ENCODE peak calls at places on chromosomes 3 and 15, in nine cellular contexts. V is occipital lobe; X is ovary; E is GM12865; G is stimulated activated CD4-positive, alpha-beta T cell treated with anti-CD3 and anti-CD28 coated beads, Interleukin-1b, Interleukin-23, amount 100 ng/mL, for 24 hours; P is AG08395; Q is NCI-H524 treated with DMSO at 0.1 percent for 48 hours; U is mesothelial cell of epicardium; R is substantia nigra. S is an unnamed sample.

GRCh38 chr3:3165650-3166049 is 13.8 kb downstream of the CRBN start:
- DNase-seq in E (no peak), X (no peak), Q (no peak), U (no peak), R (no peak), P (no peak), G (no peak), V (no peak), S (no peak)

GRCh38 chr3:158709666-158710083 is 22.6 kb downstream of the RARRES1 start:
- DNase-seq in U (no peak), X (no peak), Q (no peak), G (no peak), R (no peak), E (no peak), P (peak), V (no peak), S (no peak)

GRCh38 chr15:25738171-25738792 is 124.8 kb downstream of the ATP10A start:
- DNase-seq in U (no peak), V (no peak), E (no peak), G (no peak), X (no peak), Q (no peak), P (no peak), R (no peak), S (no peak)

GRCh38 chr15:89364341-89364740 is 29.7 kb upstream of the POLG start:
- DNase-seq in G (no peak), V (peak), R (peak), X (no peak), U (no peak), Q (no peak), E (no peak), P (no peak), S (no peak)

GRCh38 chr3:147906275-147906674 is 497.1 kb downstream of the ZIC1 start:
- DNase-seq in P (no peak), V (no peak), X (no peak), E (peak), Q (no peak), R (no peak), U (no peak), G (no peak), S (no peak)

GRCh38 chr3:133948996-133949395 is 53.3 kb upstream of the RAB6B start:
- DNase-seq in G (no peak), P (no peak), R (no peak), E (no peak), X (no peak), V (no peak), Q (no peak), U (no peak), S (no peak)

GRCh38 chr3:44077267-44077666 is 164.4 kb upstream of the TOPAZ1 start:
- DNase-seq in U (no peak), V (no peak), G (no peak), P (no peak), Q (no peak), R (no peak), X (no peak), E (peak), S (no peak)

GRCh38 chr3:4508048-4508981 is 15.2 kb downstream of the ITPR1 start:
- DNase-seq in V (no peak), U (no peak), G (no peak), X (no peak), P (no peak), Q (no peak), R (no peak), E (peak), S (no peak)

GRCh38 chr15:40793216-40793989 is 13.5 kb upstream of the ZFYVE19 start:
- DNase-seq in E (peak), X (peak), G (no peak), Q (no peak), V (peak), R (no peak), U (no peak), P (peak), S (peak)

GRCh38 chr3:51382947-51383578 is 2.0 kb upstream of the MANF start:
- DNase-seq in X (no peak), U (no peak), Q (no peak), V (no peak), R (no peak), G (no peak), E (no peak), P (no peak), S (no peak)

GRCh38 chr3:183298708-183299153 is 45.7 kb downstream of the B3GNT5 start:
- DNase-seq in X (no peak), G (no peak), P (peak), R (peak), V (peak), U (no peak), E (no peak), Q (peak), S (no peak)

GRCh38 chr3:104887069-104887468 is 479.6 kb upstream of the ALCAM start:
- DNase-seq in U (no peak), V (no peak), E (no peak), Q (no peak), R (no peak), P (peak), G (no peak), X (no peak), S (no peak)

GRCh38 chr3:186759231-186759930 is 24.0 kb upstream of the EIF4A2 start:
- DNase-seq in P (no peak), U (no peak), Q (no peak), X (no peak), V (no peak), R (no peak), G (no peak), E (no peak), S (no peak)

GRCh38 chr3:1092771-1093170 is at the start of gene CNTN6:
- DNase-seq in U (no peak), R (no peak), V (peak), G (no peak), Q (peak), P (no peak), E (no peak), X (no peak), S (no peak)

GRCh38 chr3:31423522-31423921 is 109.2 kb upstream of the STT3B start:
- DNase-seq in G (no peak), R (no peak), P (peak), V (no peak), X (peak), E (peak), U (no peak), Q (no peak), S (no peak)

GRCh38 chr15:60933914-60934885 is 294.9 kb downstream of the RORA start:
- DNase-seq in P (no peak), E (no peak), R (no peak), X (no peak), Q (peak), V (no peak), G (no peak), U (no peak), S (peak)

GRCh38 chr15:101530224-101530958 is 40.9 kb upstream of the PCSK6 start:
- DNase-seq in E (no peak), P (no peak), U (no peak), Q (no peak), V (no peak), R (no peak), G (no peak), X (no peak), S (no peak)

GRCh38 chr15:64865998-64866520 is 24.3 kb downstream of the PLEKHO2 start:
- DNase-seq in P (peak), R (peak), Q (no peak), G (no peak), X (peak), U (no peak), E (no peak), V (no peak), S (no peak)

GRCh38 chr3:157128771-157129671 is 30.9 kb downstream of the CCNL1 start:
- DNase-seq in V (no peak), Q (no peak), U (peak), R (peak), E (peak), X (no peak), G (no peak), P (no peak), S (peak)

GRCh38 chr3:10957976-10958749 is 34.4 kb upstream of the SLC6A1 start:
- DNase-seq in X (no peak), Q (no peak), U (no peak), R (no peak), P (peak), E (no peak), G (no peak), V (no peak), S (no peak)

GRCh38 chr3:128663151-128663550 is 12.5 kb upstream of the RPN1 start:
- DNase-seq in U (no peak), R (no peak), E (no peak), Q (no peak), P (no peak), G (no peak), X (no peak), V (no peak), S (no peak)

GRCh38 chr3:181052256-181052655 is 62.7 kb upstream of the DNAJC19 start:
- DNase-seq in P (no peak), G (no peak), U (no peak), Q (no peak), X (no peak), E (no peak), V (no peak), R (no peak), S (no peak)

GRCh38 chr15:48751595-48751994 is 59.3 kb downstream of the CEP152 start:
- DNase-seq in V (no peak), E (no peak), G (no peak), X (no peak), U (no peak), R (no peak), P (no peak), Q (no peak), S (no peak)

GRCh38 chr3:187709155-187709554 is 6.8 kb upstream of the RTP2 start:
- DNase-seq in E (no peak), P (no peak), U (no peak), R (no peak), G (no peak), V (no peak), Q (peak), X (no peak), S (no peak)

GRCh38 chr3:124119056-124119721 is 127.3 kb upstream of the ROPN1 start:
- DNase-seq in R (no peak), G (no peak), U (no peak), V (no peak), P (peak), Q (peak), E (no peak), X (no peak), S (no peak)

GRCh38 chr15:74032606-74033561 is 38.4 kb downstream of the PML start:
- DNase-seq in P (no peak), G (no peak), Q (no peak), X (no peak), U (no peak), R (no peak), V (no peak), E (no peak), S (no peak)

GRCh38 chr15:94263341-94264273 is 32.2 kb downstream of the MCTP2 start:
- DNase-seq in G (no peak), V (no peak), U (no peak), P (peak), Q (no peak), E (no peak), R (no peak), X (no peak), S (no peak)

GRCh38 chr15:65939901-65940617 is 70.8 kb downstream of the RAB11A start:
- DNase-seq in R (no peak), V (no peak), U (no peak), G (no peak), E (no peak), P (peak), X (no peak), Q (no peak), S (peak)

GRCh38 chr3:61009025-61009424 is 242.2 kb downstream of the FHIT start:
- DNase-seq in U (no peak), P (no peak), Q (no peak), V (no peak), R (peak), X (no peak), E (peak), G (no peak), S (no peak)

GRCh38 chr15:68314563-68314962 is 37.0 kb downstream of the FEM1B start:
- DNase-seq in P (no peak), U (no peak), E (no peak), Q (no peak), R (no peak), G (no peak), V (no peak), X (peak), S (no peak)

GRCh38 chr15:98609144-98609852 is 39.0 kb upstream of the IGF1R start:
- DNase-seq in U (peak), E (no peak), R (no peak), G (no peak), X (no peak), P (peak), V (no peak), Q (no peak), S (peak)

GRCh38 chr3:133492159-133492860 is 81.2 kb upstream of the CDV3 start:
- DNase-seq in R (no peak), U (no peak), P (no peak), G (no peak), V (no peak), E (no peak), Q (no peak), X (no peak), S (no peak)

GRCh38 chr3:74344865-74345264 is 269.6 kb downstream of the CNTN3 start:
- DNase-seq in V (no peak), G (no peak), X (no peak), E (no peak), Q (no peak), U (no peak), P (no peak), R (no peak), S (no peak)

GRCh38 chr3:142828703-142829304 is 60.1 kb downstream of the PCOLCE2 start:
- DNase-seq in R (peak), Q (no peak), G (peak), V (peak), X (peak), E (peak), P (peak), U (peak), S (peak)

GRCh38 chr3:126349611-126350501 is 7.4 kb downstream of the KLF15 start:
- DNase-seq in U (no peak), X (peak), E (no peak), R (no peak), V (no peak), Q (no peak), G (no peak), P (no peak), S (no peak)

GRCh38 chr3:88031543-88032148 is 27.2 kb downstream of the CGGBP1 start:
- DNase-seq in E (peak), V (no peak), X (no peak), Q (no peak), U (no peak), R (no peak), G (no peak), P (peak), S (no peak)

GRCh38 chr3:167480748-167481147 is 6.9 kb upstream of the SERPINI2 start:
- DNase-seq in E (no peak), X (no peak), Q (no peak), G (no peak), R (no peak), V (no peak), P (no peak), U (no peak), S (no peak)

S was measured in HT-29.